ENCODE peak calls at places on chromosome 14, in eight cellular contexts. U, W, K, J, T, Q, H and Z are unnamed samples.

GRCh38 chr14:95329941-95330340 is 10.2 kb upstream of the CLMN start:
- DNase-seq in K (no peak), H (no peak), T (no peak), W (no peak), U (no peak), Q (no peak), J (no peak), Z (no peak)

GRCh38 chr14:37587881-37588666 is 7.0 kb downstream of the FOXA1 start:
- DNase-seq in J (no peak), T (no peak), Q (no peak), H (no peak), W (no peak), U (peak), K (peak), Z (no peak)

GRCh38 chr14:89182326-89182725 is 234.7 kb downstream of the FOXN3 start:
- DNase-seq in K (no peak), Q (no peak), W (no peak), J (no peak), T (no peak), H (no peak), U (no peak), Z (no peak)

GRCh38 chr14:97379091-97379531 is 581.9 kb downstream of the VRK1 start:
- DNase-seq in U (no peak), J (no peak), K (no peak), H (no peak), Q (no peak), T (no peak), W (no peak), Z (no peak)

GRCh38 chr14:96681826-96682225 is 115.4 kb upstream of the VRK1 start:
- DNase-seq in H (no peak), J (no peak), T (no peak), K (no peak), U (no peak), W (no peak), Q (no peak), Z (no peak)

GRCh38 chr14:92568621-92569479 is 55.3 kb downstream of the RIN3 start:
- DNase-seq in K (no peak), T (peak), H (no peak), Q (no peak), U (no peak), J (peak), W (no peak), Z (no peak)

GRCh38 chr14:74302160-74302628 is 540 bp downstream of the ABCD4 start:
- DNase-seq in Q (no peak), K (peak), U (no peak), J (no peak), W (no peak), H (peak), T (no peak), Z (peak)

GRCh38 chr14:57657487-57657886 is 163.8 kb upstream of the CCDC198 start:
- DNase-seq in W (no peak), H (no peak), T (no peak), U (no peak), J (no peak), Q (no peak), K (no peak), Z (no peak)

GRCh38 chr14:24078146-24078545 is 6.8 kb downstream of the CPNE6 start:
- DNase-seq in T (no peak), W (no peak), U (no peak), K (no peak), J (no peak), H (no peak), Q (no peak), Z (no peak)

GRCh38 chr14:26905219-26905618 is 307.4 kb upstream of the NOVA1 start:
- DNase-seq in T (no peak), J (no peak), Q (no peak), U (no peak), W (no peak), K (no peak), H (no peak), Z (no peak)

GRCh38 chr14:73717998-73718741 is 4.0 kb upstream of the PNMA1 start:
- DNase-seq in J (peak), T (no peak), Q (no peak), H (peak), W (no peak), U (no peak), K (no peak), Z (no peak)

GRCh38 chr14:54815016-54815415 is 87.6 kb downstream of the GCH1 start:
- DNase-seq in H (no peak), Q (no peak), J (no peak), K (no peak), W (peak), U (no peak), T (no peak), Z (peak)

GRCh38 chr14:48805315-48805714 is 780.9 kb downstream of the RPS29 start:
- DNase-seq in Q (no peak), J (no peak), U (no peak), H (no peak), T (no peak), K (peak), W (no peak), Z (no peak)

GRCh38 chr14:105309371-105309770 is 5.2 kb upstream of the PACS2 start:
- DNase-seq in U (no peak), Q (no peak), J (no peak), K (no peak), T (no peak), H (no peak), W (no peak), Z (no peak)

GRCh38 chr14:99129211-99129696 is 142.7 kb downstream of the BCL11B start:
- DNase-seq in Q (no peak), K (no peak), J (peak), W (no peak), H (no peak), T (no peak), U (peak), Z (no peak)

GRCh38 chr14:67641902-67642749 is 22.4 kb downstream of the ARG2 start:
- DNase-seq in J (no peak), H (no peak), T (no peak), U (no peak), W (no peak), K (no peak), Q (no peak), Z (no peak)

GRCh38 chr14:34302654-34303053 is 159.4 kb downstream of the SPTSSA start:
- DNase-seq in Q (no peak), J (no peak), U (no peak), K (no peak), T (no peak), W (no peak), H (no peak), Z (peak)

GRCh38 chr14:68358978-68359861 is 433.6 kb downstream of the ZFP36L1 start:
- DNase-seq in K (no peak), Q (no peak), J (no peak), W (no peak), U (no peak), H (no peak), T (no peak), Z (no peak)

GRCh38 chr14:37623552-37623951 is 28.1 kb downstream of the TTC6 start:
- DNase-seq in Q (no peak), T (no peak), K (no peak), J (no peak), W (peak), U (no peak), H (peak), Z (peak)

GRCh38 chr14:94623856-94624499 is 11.8 kb downstream of the SERPINA3 start:
- DNase-seq in T (no peak), H (no peak), U (no peak), K (no peak), Q (no peak), W (no peak), J (peak), Z (no peak)

GRCh38 chr14:24416932-24417619 is 12.4 kb downstream of the CBLN3 start:
- DNase-seq in Q (no peak), J (no peak), K (no peak), H (no peak), T (no peak), U (no peak), W (no peak), Z (no peak)

GRCh38 chr14:77593501-77593911 is 22.9 kb downstream of the SPTLC2 start:
- DNase-seq in Q (no peak), U (no peak), K (no peak), H (no peak), T (no peak), W (no peak), J (no peak), Z (peak)

GRCh38 chr14:75566321-75566720 is 12.1 kb upstream of the FLVCR2 start:
- DNase-seq in J (no peak), K (no peak), U (no peak), T (no peak), H (no peak), W (no peak), Q (peak), Z (no peak)

GRCh38 chr14:106372870-106373657 is 846.7 kb downstream of the TMEM121 start:
- DNase-seq in T (peak), Q (peak), K (peak), H (no peak), J (no peak), W (no peak), U (no peak), Z (no peak)

GRCh38 chr14:102029956-102030355 is 56.9 kb downstream of the HSP90AA1 start:
- DNase-seq in H (peak), W (no peak), U (no peak), K (peak), Q (no peak), T (no peak), J (no peak), Z (no peak)

GRCh38 chr14:102723650-102724049 is 53.6 kb upstream of the TRAF3 start:
- DNase-seq in U (no peak), J (no peak), H (no peak), K (no peak), W (no peak), Q (no peak), T (no peak), Z (no peak)

GRCh38 chr14:42909659-42910058 is 1303.0 kb downstream of the LRFN5 start:
- DNase-seq in U (no peak), J (no peak), H (no peak), Q (no peak), T (no peak), K (no peak), W (no peak), Z (no peak)

DNA sequence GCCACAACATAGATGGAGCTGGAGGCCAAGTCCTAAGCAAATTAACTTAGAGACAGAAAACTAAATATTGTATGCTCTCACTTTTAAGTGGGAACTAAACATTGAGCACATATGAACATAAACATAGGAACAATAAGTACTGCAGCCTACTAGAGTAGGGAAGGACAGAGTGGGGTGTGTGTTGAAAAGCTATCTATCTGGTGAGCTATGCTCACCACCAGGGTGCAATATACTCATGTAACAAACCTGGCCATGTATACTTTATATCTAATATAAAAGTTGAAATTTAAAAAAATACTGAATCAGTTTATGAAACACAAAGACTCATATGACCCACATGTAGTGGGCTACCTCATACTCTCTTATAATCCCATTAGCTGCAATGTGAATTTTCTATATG is 1305.0 kb downstream of the LRFN5 start:
- DNase-seq in U (no peak), K (no peak), T (no peak), W (no peak), Q (no peak), H (no peak), J (no peak), Z (peak)
- TF ChIP-seq CTCF in U (peak), K (no peak), T (no peak), W (peak), Q (peak), H (peak), J (no peak), Z (peak)

GRCh38 chr14:69375182-69375581 is 22.9 kb downstream of the ERH start:
- DNase-seq in K (no peak), T (no peak), W (no peak), U (no peak), H (no peak), J (no peak), Q (no peak), Z (no peak)

GRCh38 chr14:69372146-69372545 is 26.0 kb downstream of the ERH start:
- DNase-seq in T (no peak), W (no peak), U (no peak), Q (no peak), H (no peak), K (peak), J (no peak), Z (no peak)

GRCh38 chr14:69375722-69376121 is 22.4 kb downstream of the ERH start:
- DNase-seq in Q (no peak), T (no peak), U (no peak), J (no peak), W (no peak), H (no peak), K (no peak), Z (no peak)

GRCh38 chr14:69373104-69373503 is 25.0 kb downstream of the ERH start:
- DNase-seq in T (no peak), K (no peak), U (no peak), J (no peak), Q (no peak), W (no peak), H (no peak), Z (no peak)

DNA sequence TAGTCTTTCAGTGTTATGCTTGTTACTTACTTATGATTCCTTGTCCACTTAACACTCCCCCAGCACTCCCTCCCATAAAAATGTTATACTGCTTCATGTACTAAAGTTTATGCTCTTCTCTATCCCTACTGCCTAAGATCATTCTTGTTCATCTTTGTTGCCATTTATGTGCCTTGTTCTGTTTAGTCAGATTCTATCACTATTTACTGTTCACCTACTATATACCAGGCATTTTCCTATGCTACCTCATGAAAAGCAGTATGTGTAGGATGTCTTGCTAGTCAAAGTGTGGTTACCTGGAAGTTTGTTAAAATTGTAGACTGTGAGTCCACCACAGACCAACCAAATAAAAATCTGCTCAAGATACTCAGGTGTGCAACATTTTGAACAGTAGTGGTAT is 23.9 kb downstream of the ERH start:
- DNase-seq in K (no peak), Q (no peak), T (no peak), U (no peak), W (no peak), J (no peak), H (no peak), Z (no peak)
- TF ChIP-seq CTCF in K (no peak), Q (no peak), T (no peak), U (no peak), W (no peak), J (no peak), H (no peak), Z (no peak)

DNA sequence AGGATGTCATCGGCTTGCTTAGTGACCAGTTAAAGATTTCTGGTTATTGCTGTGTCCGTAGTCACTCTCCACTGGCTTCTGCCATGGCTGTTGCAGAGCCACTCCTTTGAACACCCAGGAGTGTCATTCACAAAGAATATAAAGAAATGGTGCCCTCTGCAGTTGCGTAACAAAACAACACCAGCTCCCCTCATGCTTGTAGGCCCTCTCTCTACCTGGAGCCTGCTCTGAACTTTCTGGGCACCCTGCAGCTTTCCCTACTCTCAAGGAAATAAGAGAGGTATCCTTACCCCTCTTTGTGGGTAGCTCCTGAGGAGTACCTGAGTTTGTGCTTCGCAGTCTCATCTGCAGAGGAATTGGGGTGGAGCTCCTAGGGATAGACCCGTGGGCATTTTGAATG is 97.3 kb upstream of the TMEM260 start:
- DNase-seq in W (no peak), H (peak), Q (no peak), K (no peak), J (no peak), T (no peak), U (peak), Z (peak)
- TF ChIP-seq CTCF in W (peak), H (peak), Q (peak), K (peak), J (no peak), T (no peak), U (peak), Z (peak)

GRCh38 chr14:31124197-31124596 is 83.4 kb downstream of the HECTD1 start:
- DNase-seq in H (no peak), Q (no peak), K (no peak), U (no peak), J (no peak), W (no peak), T (no peak), Z (no peak)
- TF ChIP-seq CTCF in H (no peak), Q (no peak), K (no peak), U (no peak), J (no peak), W (no peak), T (no peak), Z (no peak)

GRCh38 chr14:100417466-100417865 is 94.3 kb downstream of the SLC25A47 start:
- DNase-seq in Q (peak), T (no peak), H (peak), K (peak), W (peak), U (peak), J (peak), Z (peak)
- TF ChIP-seq CTCF in Q (peak), T (peak), H (peak), K (peak), W (peak), U (peak), J (no peak), Z (peak)

GRCh38 chr14:28759658-28760313 is 6.8 kb upstream of the FOXG1 start:
- DNase-seq in U (no peak), Q (no peak), H (no peak), K (no peak), W (no peak), T (no peak), J (no peak), Z (no peak)
- TF ChIP-seq CTCF in U (no peak), Q (no peak), H (no peak), K (no peak), W (no peak), T (no peak), J (no peak), Z (no peak)

DNA sequence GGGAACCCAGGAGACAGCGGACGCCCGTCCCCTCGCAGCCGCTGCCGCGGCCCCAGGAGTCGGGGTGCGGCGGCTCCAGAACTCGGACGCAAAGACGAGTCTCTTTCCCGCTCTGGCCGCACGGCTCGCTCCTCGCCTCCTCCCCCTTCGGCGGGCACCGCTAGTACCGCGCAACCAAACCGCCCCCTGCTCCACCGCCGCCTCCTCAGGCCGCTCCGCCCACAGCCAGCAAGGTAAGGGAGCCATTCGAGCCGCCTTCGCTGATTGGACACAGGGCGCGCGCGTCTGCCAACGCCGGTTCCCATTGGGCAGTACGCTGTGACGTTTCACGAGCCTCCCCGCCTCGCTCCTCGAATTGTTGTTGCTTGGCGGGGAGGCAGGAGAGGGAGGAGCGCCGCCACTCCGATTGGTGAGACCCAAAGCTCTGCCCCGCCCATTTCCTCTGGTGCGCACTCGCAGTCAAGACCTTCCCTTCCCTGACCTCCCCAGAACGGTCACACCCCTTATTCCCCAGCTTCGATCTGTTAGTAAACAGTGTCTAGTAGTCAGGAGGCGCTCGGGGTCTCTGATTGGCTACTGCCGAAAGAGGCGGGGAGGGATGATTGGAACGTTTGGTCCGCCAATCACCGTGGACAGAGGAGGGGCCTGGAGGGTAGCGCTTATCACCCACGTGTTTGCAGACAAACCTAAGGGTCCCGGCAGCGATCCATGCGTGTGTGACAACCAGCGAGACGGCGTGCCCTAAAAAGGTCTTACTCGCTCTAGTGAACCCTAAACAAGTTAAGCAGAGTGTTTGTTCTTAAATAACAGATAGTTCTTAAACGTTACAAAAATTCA is at the start of gene RPS6KA5:
- DNase-seq in W (peak), T (peak), U (peak), Q (peak), J (peak), H (peak), K (peak), Z (peak)
- TF ChIP-seq CTCF in W (no peak), T (peak), U (peak), Q (peak), J (no peak), H (no peak), K (peak), Z (no peak)

GRCh38 chr14:30330452-30330851 is 228.5 kb upstream of the G2E3 start:
- DNase-seq in J (no peak), H (no peak), K (no peak), Q (no peak), W (no peak), U (no peak), T (no peak), Z (peak)
- TF ChIP-seq CTCF in J (no peak), H (peak), K (peak), Q (peak), W (peak), U (peak), T (peak), Z (peak)

DNA sequence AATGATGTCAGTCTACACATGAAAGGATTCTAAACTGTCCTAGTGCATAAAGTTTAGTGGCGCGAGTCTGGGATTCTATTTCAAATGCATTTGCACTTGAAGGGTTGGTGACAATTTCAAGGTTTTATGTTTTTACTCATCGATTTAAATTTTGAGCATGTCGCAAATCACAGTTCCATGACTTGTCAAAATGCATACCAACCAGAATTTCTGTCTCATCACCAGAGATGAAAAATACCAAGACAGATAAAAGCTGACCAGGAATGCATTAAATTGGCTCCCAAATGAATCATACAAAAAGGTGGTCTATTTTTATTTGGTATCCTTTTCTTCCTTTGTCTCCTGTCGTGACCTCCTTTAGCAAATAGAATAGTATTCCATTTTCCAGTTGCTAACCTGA is 25.2 kb downstream of the TMEM30B start:
- DNase-seq in Q (no peak), J (no peak), W (no peak), U (no peak), K (no peak), T (no peak), H (no peak), Z (no peak)
- TF ChIP-seq CTCF in Q (no peak), J (no peak), W (no peak), U (no peak), K (no peak), T (no peak), H (no peak), Z (no peak)